ENCODE peak calls at places on chromosomes 4 and X, in nine cellular contexts. T, C, V, E, I, B, N, J and K are unnamed samples.

GRCh38 chr4:73998040-73999011 is at the start of gene CXCL5:
- DNase-seq in C (no peak), B (peak), V (peak), T (peak), J (no peak), N (peak), I (peak), E (no peak), K (no peak)

GRCh38 chr4:144208074-144208473 is 67.6 kb upstream of the GYPA start:
- DNase-seq in V (no peak), B (no peak), I (no peak), J (no peak), E (no peak), T (no peak), N (no peak), C (no peak), K (no peak)

GRCh38 chr4:80365928-80366327 is 30.4 kb downstream of the CFAP299 start:
- DNase-seq in B (peak), T (peak), N (no peak), V (peak), E (no peak), C (no peak), I (peak), J (peak), K (no peak)

GRCh38 chr4:41299486-41299885 is 42.8 kb downstream of the UCHL1 start:
- DNase-seq in V (no peak), B (no peak), E (no peak), J (no peak), C (no peak), I (no peak), T (no peak), N (no peak), K (no peak)

GRCh38 chrX:101357166-101357795 is 8.7 kb upstream of the TIMM8A start:
- DNase-seq in B (no peak), J (no peak), C (no peak), T (no peak), I (peak), N (no peak), V (no peak), E (no peak), K (no peak)

GRCh38 chr4:22670953-22671352 is 21.8 kb upstream of the GBA3 start:
- DNase-seq in E (no peak), I (no peak), J (no peak), T (no peak), B (peak), V (no peak), N (no peak), C (no peak), K (no peak)

GRCh38 chr4:43757147-43757546 is 691.5 kb downstream of the KCTD8 start:
- DNase-seq in E (no peak), I (peak), N (no peak), V (no peak), T (peak), C (no peak), B (peak), J (no peak), K (peak)

GRCh38 chr4:121189811-121190210 is 25.7 kb upstream of the TNIP3 start:
- DNase-seq in N (no peak), I (no peak), V (no peak), C (no peak), E (no peak), J (peak), T (no peak), B (no peak), K (no peak)

GRCh38 chr4:112145820-112146813 is 863 bp downstream of the FAM241A start:
- DNase-seq in T (no peak), E (peak), N (peak), B (peak), C (peak), V (peak), I (peak), J (peak), K (no peak)

GRCh38 chrX:41822917-41823316 is 98.9 kb downstream of the GPR82 start:
- DNase-seq in B (peak), V (no peak), J (no peak), I (no peak), C (no peak), E (no peak), N (no peak), T (no peak), K (no peak)

GRCh38 chr4:78414116-78414515 is 137.5 kb upstream of the ANXA3 start:
- DNase-seq in V (no peak), B (no peak), I (no peak), C (no peak), E (no peak), J (no peak), N (no peak), T (no peak), K (no peak)

GRCh38 chr4:163415668-163416067 is 57.9 kb downstream of the TKTL2 start:
- DNase-seq in C (no peak), N (no peak), J (no peak), T (peak), I (peak), V (no peak), B (no peak), E (no peak), K (no peak)

GRCh38 chr4:7002336-7002735 is 40.8 kb upstream of the TADA2B start:
- DNase-seq in C (no peak), N (no peak), B (no peak), V (no peak), E (no peak), J (no peak), I (no peak), T (no peak), K (no peak)

GRCh38 chr4:37757705-37758104 is 68.8 kb upstream of the PGM2 start:
- DNase-seq in V (no peak), N (no peak), E (no peak), I (no peak), T (no peak), B (no peak), C (no peak), J (no peak), K (no peak)

GRCh38 chr4:65917486-65917885 is 247.2 kb upstream of the EPHA5 start:
- DNase-seq in E (no peak), V (no peak), T (no peak), I (no peak), C (no peak), B (no peak), N (no peak), J (no peak), K (no peak)

GRCh38 chr4:2937986-2938385 is 25.2 kb downstream of the NOP14 start:
- DNase-seq in C (no peak), V (no peak), N (no peak), J (no peak), B (no peak), E (no peak), T (no peak), I (no peak), K (no peak)

GRCh38 chr4:103499094-103499493 is 220.7 kb downstream of the TACR3 start:
- DNase-seq in E (no peak), N (no peak), I (peak), V (no peak), C (no peak), J (no peak), B (no peak), T (no peak), K (no peak)

GRCh38 chrX:16687514-16687913 is 25.0 kb downstream of the CTPS2 start:
- DNase-seq in J (no peak), E (no peak), B (no peak), I (no peak), N (no peak), V (no peak), T (no peak), C (no peak), K (peak)

GRCh38 chrX:128714425-128714824 is 662.2 kb upstream of the ACTRT1 start:
- DNase-seq in B (no peak), N (no peak), V (no peak), I (no peak), T (no peak), C (no peak), J (no peak), E (no peak), K (no peak)

GRCh38 chr4:87014284-87014782 is 79.5 kb downstream of the AFF1 start:
- DNase-seq in J (no peak), V (no peak), N (no peak), B (no peak), C (no peak), T (no peak), E (no peak), I (no peak), K (no peak)

GRCh38 chr4:6939761-6940743 is 30.4 kb downstream of the TBC1D14 start:
- DNase-seq in N (no peak), B (no peak), E (no peak), T (no peak), J (no peak), V (no peak), C (no peak), I (no peak), K (no peak)

GRCh38 chr4:8427761-8428287 is 12.7 kb downstream of the ACOX3 start:
- DNase-seq in J (no peak), N (no peak), V (no peak), I (peak), E (no peak), T (no peak), C (peak), B (peak), K (no peak)

GRCh38 chrX:9605484-9605883 is 140.6 kb downstream of the TBL1X start:
- DNase-seq in C (no peak), N (no peak), T (no peak), I (no peak), J (no peak), B (no peak), V (no peak), E (no peak), K (no peak)

GRCh38 chr4:156677656-156678055 is 293.9 kb downstream of the PDGFC start:
- DNase-seq in V (no peak), N (no peak), B (no peak), C (no peak), T (no peak), I (no peak), J (no peak), E (no peak), K (no peak)

GRCh38 chr4:185039508-185040273 is 21.4 kb downstream of the HELT start:
- DNase-seq in E (peak), J (peak), T (no peak), N (no peak), V (peak), B (peak), C (no peak), I (peak), K (peak)

GRCh38 chr4:128827280-128827679 is 17.8 kb downstream of the JADE1 start:
- DNase-seq in C (no peak), V (no peak), B (no peak), J (no peak), T (no peak), E (no peak), N (no peak), I (no peak), K (no peak)

GRCh38 chr4:186118582-186118981 is 14.1 kb downstream of the FAM149A start:
- DNase-seq in T (no peak), J (no peak), I (no peak), V (no peak), E (no peak), B (no peak), N (no peak), C (no peak), K (no peak)

GRCh38 chr4:46999584-46999983 is 6.2 kb upstream of the GABRA4 start:
- DNase-seq in N (no peak), T (no peak), B (no peak), E (no peak), J (no peak), I (no peak), C (no peak), V (no peak), K (no peak)

GRCh38 chr4:7721984-7722551 is 217.6 kb downstream of the AFAP1 start:
- DNase-seq in J (no peak), B (no peak), N (no peak), I (no peak), T (no peak), E (no peak), V (no peak), C (no peak), K (peak)

GRCh38 chrX:46758163-46758955 is 559 bp downstream of the SLC9A7 start:
- DNase-seq in B (peak), J (peak), C (no peak), V (peak), T (no peak), N (no peak), E (no peak), I (peak), K (no peak)